ENCODE peak calls at places on chromosomes 2 and 18, in eight cellular contexts. T is dorsolateral prefrontal cortex, J is OCI-LY7, B is astrocyte of the spinal cord, E is mesothelial cell of epicardium, R is GM06990, S is GM13977, D is Peyer's patch. Z is an unnamed sample.

GRCh38 chr2:168215813-168216212 is 31.6 kb downstream of the STK39 start:
- DNase-seq in T (no peak), B (no peak), S (no peak), E (no peak), J (no peak), R (no peak), D (no peak), Z (no peak)

GRCh38 chr18:24734058-24734457 is 273.6 kb downstream of the HRH4 start:
- DNase-seq in J (peak), E (peak), T (peak), R (no peak), B (no peak), S (no peak), D (no peak), Z (no peak)

GRCh38 chr2:26721267-26722032 is 28.9 kb downstream of the KCNK3 start:
- DNase-seq in B (no peak), R (no peak), T (no peak), J (no peak), E (no peak), D (peak), S (no peak), Z (no peak)

GRCh38 chr2:45029215-45029614 is 20.0 kb upstream of the SIX2 start:
- DNase-seq in S (no peak), D (no peak), T (no peak), B (no peak), E (no peak), R (no peak), J (no peak), Z (no peak)

GRCh38 chr18:10660485-10660884 is 134.7 kb downstream of the NAPG start:
- DNase-seq in T (no peak), S (no peak), B (peak), J (peak), E (no peak), D (no peak), R (no peak), Z (no peak)

GRCh38 chr2:1071650-1072049 is 121.0 kb downstream of the SNTG2 start:
- DNase-seq in B (no peak), D (no peak), E (no peak), R (no peak), J (no peak), S (no peak), T (no peak), Z (no peak)

GRCh38 chr2:235984552-235984951 is 183.6 kb downstream of the GBX2 start:
- DNase-seq in T (no peak), B (no peak), R (no peak), S (no peak), D (no peak), E (no peak), J (no peak), Z (no peak)

GRCh38 chr18:2984703-2985261 is 28.2 kb downstream of the LPIN2 start:
- DNase-seq in J (no peak), B (no peak), D (peak), S (no peak), T (no peak), R (no peak), E (no peak), Z (no peak)

GRCh38 chr2:109174214-109174613 is 45.2 kb downstream of the SH3RF3 start:
- DNase-seq in D (no peak), T (no peak), E (no peak), S (no peak), J (no peak), B (no peak), R (no peak), Z (no peak)

GRCh38 chr2:180966378-180966777 is 14.0 kb upstream of the UBE2E3 start:
- DNase-seq in B (no peak), E (no peak), R (no peak), S (no peak), J (no peak), D (no peak), T (no peak), Z (no peak)

GRCh38 chr2:106232633-106233032 is 38.5 kb upstream of the UXS1 start:
- DNase-seq in D (no peak), B (no peak), T (no peak), S (no peak), R (no peak), J (no peak), E (no peak), Z (no peak)

GRCh38 chr2:54274781-54275242 is 18.8 kb upstream of the TSPYL6 start:
- DNase-seq in R (no peak), B (peak), E (no peak), J (peak), S (no peak), T (no peak), D (no peak), Z (no peak)

GRCh38 chr2:14634885-14635871 is 2.7 kb downstream of the LRATD1 start:
- DNase-seq in J (no peak), R (no peak), T (peak), D (peak), S (peak), E (peak), B (peak), Z (peak)

GRCh38 chr2:205680903-205681302 is 1.4 kb upstream of the NRP2 start:
- DNase-seq in S (no peak), B (no peak), E (no peak), J (no peak), R (no peak), D (no peak), T (no peak), Z (no peak)

GRCh38 chr2:120108049-120108448 is 95.2 kb downstream of the EPB41L5 start:
- DNase-seq in T (no peak), B (peak), S (no peak), D (no peak), J (no peak), R (no peak), E (no peak), Z (no peak)

GRCh38 chr2:237421542-237422047 is 7.6 kb upstream of the COL6A3 start:
- DNase-seq in T (peak), B (peak), D (peak), E (peak), J (peak), S (peak), R (peak), Z (no peak)

GRCh38 chr2:42086500-42086953 is 38.7 kb downstream of the PKDCC start:
- DNase-seq in E (peak), S (peak), R (no peak), T (peak), D (peak), B (peak), J (peak), Z (no peak)

GRCh38 chr2:46329803-46330775 is 32.9 kb downstream of the EPAS1 start:
- DNase-seq in R (no peak), J (no peak), E (peak), S (no peak), T (no peak), D (no peak), B (peak), Z (no peak)

GRCh38 chr18:56402872-56403516 is 235.4 kb downstream of the TXNL1 start:
- DNase-seq in E (no peak), S (no peak), D (no peak), J (no peak), T (no peak), R (no peak), B (peak), Z (no peak)

GRCh38 chr18:9629709-9630108 is 15.3 kb upstream of the PPP4R1 start:
- DNase-seq in S (no peak), B (peak), T (no peak), J (no peak), E (no peak), D (no peak), R (no peak), Z (peak)

GRCh38 chr2:170715062-170715931 is at the start of gene SP5:
- DNase-seq in J (no peak), S (peak), T (no peak), E (peak), D (peak), B (peak), R (peak), Z (peak)

GRCh38 chr2:232299084-232299483 is 79.5 kb upstream of the ALPP start:
- DNase-seq in E (no peak), T (no peak), B (no peak), R (no peak), S (no peak), D (no peak), J (no peak), Z (no peak)

GRCh38 chr2:71166812-71167211 is 36.4 kb downstream of the MPHOSPH10 start:
- DNase-seq in S (no peak), D (no peak), J (no peak), E (no peak), T (no peak), R (no peak), B (no peak), Z (no peak)

GRCh38 chr2:103805746-103806145 is 1043.9 kb downstream of the TMEM182 start:
- DNase-seq in S (no peak), B (no peak), D (no peak), J (no peak), R (no peak), T (no peak), E (no peak), Z (no peak)

GRCh38 chr2:217787160-217787877 is 215.5 kb downstream of the TNS1 start:
- DNase-seq in R (no peak), B (no peak), T (no peak), D (no peak), S (no peak), J (no peak), E (no peak), Z (no peak)

GRCh38 chr18:21912339-21913239 is 172.0 kb downstream of the MIB1 start:
- DNase-seq in E (no peak), J (no peak), T (no peak), D (no peak), B (no peak), S (no peak), R (no peak), Z (no peak)

GRCh38 chr2:241559489-241560180 is 1.1 kb downstream of the BOK start:
- DNase-seq in R (no peak), E (no peak), T (peak), J (no peak), S (peak), B (peak), D (no peak), Z (no peak)

GRCh38 chr2:235160281-235160805 is 208.5 kb downstream of the SH3BP4 start:
- DNase-seq in R (no peak), J (no peak), D (no peak), E (no peak), T (no peak), S (no peak), B (no peak), Z (no peak)

GRCh38 chr2:105744909-105745853 is at the start of gene NCK2:
- DNase-seq in R (peak), E (peak), B (peak), S (peak), D (peak), J (peak), T (no peak), Z (peak)

GRCh38 chr2:235594041-235594440 is 100.2 kb downstream of the AGAP1 start:
- DNase-seq in T (no peak), D (no peak), J (peak), S (peak), R (no peak), E (no peak), B (peak), Z (no peak)

GRCh38 chr2:212619954-212620353 is 81.4 kb upstream of the ERBB4 start:
- DNase-seq in S (no peak), E (no peak), R (no peak), D (no peak), J (no peak), T (no peak), B (peak), Z (no peak)

GRCh38 chr18:54720590-54720989 is 107.7 kb upstream of the RAB27B start:
- DNase-seq in R (no peak), T (no peak), E (no peak), S (no peak), B (peak), J (no peak), D (no peak), Z (no peak)

GRCh38 chr2:68240446-68240845 is 11.9 kb downstream of the PPP3R1 start:
- DNase-seq in S (no peak), J (no peak), T (no peak), D (no peak), E (no peak), R (no peak), B (no peak), Z (no peak)

GRCh38 chr18:37270046-37270665 is 295.4 kb downstream of the CELF4 start:
- DNase-seq in T (no peak), D (no peak), J (peak), S (no peak), B (peak), R (no peak), E (peak), Z (no peak)

GRCh38 chr2:156492979-156493378 is 56.8 kb downstream of the GPD2 start:
- DNase-seq in B (no peak), E (no peak), J (no peak), R (no peak), D (no peak), T (no peak), S (no peak), Z (no peak)

GRCh38 chr2:189982777-189983394 is 79.6 kb downstream of the MSTN start:
- DNase-seq in R (no peak), T (no peak), B (no peak), D (no peak), S (no peak), J (peak), E (no peak), Z (no peak)
- TF ChIP-seq CTCF in R (peak), T (no peak), B (peak), D (no peak), S (peak), J (peak), E (peak), Z (peak)

DNA sequence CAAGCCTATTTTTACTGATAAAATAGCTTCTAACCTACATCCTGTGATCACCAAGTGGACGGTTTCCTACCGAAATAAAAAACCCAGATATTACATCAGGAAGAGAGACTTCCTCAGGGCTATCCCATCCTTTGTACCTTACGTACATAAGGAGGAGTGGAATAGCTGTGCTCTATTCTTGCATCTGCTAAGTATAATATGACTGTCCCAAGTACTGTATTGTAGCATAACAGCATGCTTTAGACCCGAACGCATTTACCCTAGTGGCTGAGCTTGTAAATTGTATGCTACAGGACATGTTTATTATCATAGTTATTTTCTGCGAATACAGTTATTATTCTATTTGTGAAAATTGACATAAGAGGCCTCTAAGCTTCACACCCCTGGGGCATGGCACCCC is 302.4 kb downstream of the CLIP4 start:
- DNase-seq in S (no peak), B (no peak), T (no peak), R (no peak), D (no peak), E (no peak), J (no peak), Z (no peak)
- TF ChIP-seq CTCF in S (no peak), B (no peak), T (no peak), R (no peak), D (no peak), E (peak), J (no peak), Z (no peak)

GRCh38 chr2:58708565-58708964 is 467.4 kb upstream of the FANCL start:
- DNase-seq in B (no peak), D (no peak), R (no peak), T (no peak), J (no peak), E (no peak), S (no peak), Z (no peak)
- TF ChIP-seq CTCF in B (no peak), D (no peak), R (no peak), T (no peak), J (no peak), E (no peak), S (no peak), Z (no peak)

GRCh38 chr2:207166349-207167128 is 791 bp upstream of the KLF7 start:
- DNase-seq in J (no peak), R (peak), S (peak), D (peak), T (peak), E (peak), B (peak), Z (no peak)
- TF ChIP-seq CTCF in J (no peak), R (no peak), S (peak), D (peak), T (no peak), E (peak), B (peak), Z (no peak)

GRCh38 chr18:46518438-46518837 is 138.6 kb downstream of the LOXHD1 start:
- DNase-seq in E (no peak), S (no peak), R (no peak), J (no peak), D (no peak), T (no peak), B (no peak), Z (no peak)
- TF ChIP-seq CTCF in E (no peak), S (no peak), R (no peak), J (no peak), D (no peak), T (no peak), B (no peak), Z (peak)

DNA sequence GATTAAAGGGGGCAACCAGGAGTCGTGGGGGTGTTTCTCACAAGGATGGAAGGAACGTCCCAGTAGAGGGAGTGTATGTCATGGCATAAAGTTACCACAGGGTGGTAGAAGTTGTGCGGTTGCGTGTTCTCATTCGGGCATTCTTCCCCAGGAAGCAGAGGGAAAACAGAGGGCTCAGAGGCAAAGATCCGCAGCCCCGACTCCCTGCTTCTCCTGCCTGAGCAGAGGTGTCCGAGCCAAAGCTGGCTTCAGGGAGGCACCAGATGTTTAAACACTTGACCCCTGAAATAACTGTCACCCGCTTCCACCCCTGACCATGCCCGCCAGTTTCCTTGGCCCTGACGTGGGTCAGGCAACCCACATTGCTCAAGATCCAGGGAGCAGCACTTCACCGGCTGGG is 83.7 kb downstream of the EN1 start:
- DNase-seq in D (no peak), J (no peak), R (no peak), S (no peak), E (no peak), B (peak), T (no peak), Z (no peak)
- TF ChIP-seq CTCF in D (no peak), J (peak), R (no peak), S (no peak), E (peak), B (peak), T (no peak), Z (no peak)

Z was measured in D721Med.